ENCODE peak calls at places on chromosomes 13 and 19, in ten cellular contexts. One of them, this sample, is unnamed.

GRCh38 chr13:110472904-110473563 is 88.5 kb downstream of the RAB20 start:
- DNase-seq in stimulated activated CD8-positive, alpha-beta memory T cell treated with anti-CD3 and anti-CD28 coated beads, Interleukin-4, amount 100 ng/mL, for 1 hour: no peak
- DNase-seq in NCI-H2081: no peak
- DNase-seq in HS-5: no peak
- DNase-seq in NCI-H1105: no peak
- DNase-seq in naive B cell: no peak
- DNase-seq in RCC 7860: no peak
- DNase-seq in pancreas: peak; percentile 55
- DNase-seq in SHP77: peak; percentile 38
- DNase-seq in progenitor cell of endocrine pancreas: no peak
- DNase-seq in this sample: no peak

GRCh38 chr13:31199849-31200635 is at the start of gene B3GLCT:
- DNase-seq in RCC 7860: peak; percentile 63
- DNase-seq in NCI-H1105: peak; percentile 56
- DNase-seq in pancreas: peak; percentile 88
- DNase-seq in stimulated activated CD8-positive, alpha-beta memory T cell treated with anti-CD3 and anti-CD28 coated beads, Interleukin-4, amount 100 ng/mL, for 1 hour: peak; percentile 64
- DNase-seq in HS-5: no peak
- DNase-seq in naive B cell: peak; percentile 85
- DNase-seq in SHP77: peak; percentile 44
- DNase-seq in progenitor cell of endocrine pancreas: peak; percentile 85
- DNase-seq in NCI-H2081: peak; percentile 58
- DNase-seq in this sample: peak; percentile 97

GRCh38 chr19:18772620-18773587 is 18.2 kb downstream of the COMP start:
- DNase-seq in stimulated activated CD8-positive, alpha-beta memory T cell treated with anti-CD3 and anti-CD28 coated beads, Interleukin-4, amount 100 ng/mL, for 1 hour: no peak
- DNase-seq in RCC 7860: no peak
- DNase-seq in SHP77: peak; percentile 49
- DNase-seq in NCI-H2081: no peak
- DNase-seq in naive B cell: no peak
- DNase-seq in progenitor cell of endocrine pancreas: no peak
- DNase-seq in pancreas: peak; percentile 40
- DNase-seq in NCI-H1105: peak; percentile 27
- DNase-seq in HS-5: no peak
- DNase-seq in this sample: peak; percentile 59

GRCh38 chr19:2121416-2122051 is 24.8 kb downstream of the IZUMO4 start:
- DNase-seq in NCI-H2081: no peak
- DNase-seq in HS-5: no peak
- DNase-seq in RCC 7860: no peak
- DNase-seq in pancreas: no peak
- DNase-seq in SHP77: no peak
- DNase-seq in naive B cell: no peak
- DNase-seq in NCI-H1105: no peak
- DNase-seq in progenitor cell of endocrine pancreas: no peak
- DNase-seq in stimulated activated CD8-positive, alpha-beta memory T cell treated with anti-CD3 and anti-CD28 coated beads, Interleukin-4, amount 100 ng/mL, for 1 hour: no peak
- DNase-seq in this sample: no peak

GRCh38 chr19:35363711-35364425 is 5.6 kb downstream of the FFAR3 start:
- DNase-seq in naive B cell: no peak
- DNase-seq in NCI-H1105: no peak
- DNase-seq in RCC 7860: no peak
- DNase-seq in SHP77: no peak
- DNase-seq in NCI-H2081: no peak
- DNase-seq in stimulated activated CD8-positive, alpha-beta memory T cell treated with anti-CD3 and anti-CD28 coated beads, Interleukin-4, amount 100 ng/mL, for 1 hour: no peak
- DNase-seq in HS-5: no peak
- DNase-seq in pancreas: no peak
- DNase-seq in progenitor cell of endocrine pancreas: no peak
- DNase-seq in this sample: peak; percentile 36

GRCh38 chr19:8367327-8368001 is 3.5 kb downstream of the ANGPTL4 start:
- DNase-seq in SHP77: peak; percentile 53
- DNase-seq in HS-5: no peak
- DNase-seq in RCC 7860: peak; percentile 90
- DNase-seq in pancreas: peak; percentile 95
- DNase-seq in naive B cell: no peak
- DNase-seq in NCI-H2081: no peak
- DNase-seq in stimulated activated CD8-positive, alpha-beta memory T cell treated with anti-CD3 and anti-CD28 coated beads, Interleukin-4, amount 100 ng/mL, for 1 hour: no peak
- DNase-seq in NCI-H1105: peak; percentile 72
- DNase-seq in progenitor cell of endocrine pancreas: no peak
- DNase-seq in this sample: peak; percentile 92

GRCh38 chr13:80074811-80075210 is 266.1 kb downstream of the SPRY2 start:
- DNase-seq in NCI-H1105: no peak
- DNase-seq in naive B cell: no peak
- DNase-seq in pancreas: no peak
- DNase-seq in RCC 7860: no peak
- DNase-seq in SHP77: no peak
- DNase-seq in stimulated activated CD8-positive, alpha-beta memory T cell treated with anti-CD3 and anti-CD28 coated beads, Interleukin-4, amount 100 ng/mL, for 1 hour: no peak
- DNase-seq in NCI-H2081: no peak
- DNase-seq in progenitor cell of endocrine pancreas: no peak
- DNase-seq in HS-5: no peak
- DNase-seq in this sample: no peak

GRCh38 chr13:40058757-40059236 is 403.3 kb downstream of the COG6 start:
- DNase-seq in NCI-H2081: no peak
- DNase-seq in SHP77: no peak
- DNase-seq in HS-5: no peak
- DNase-seq in NCI-H1105: no peak
- DNase-seq in pancreas: no peak
- DNase-seq in stimulated activated CD8-positive, alpha-beta memory T cell treated with anti-CD3 and anti-CD28 coated beads, Interleukin-4, amount 100 ng/mL, for 1 hour: no peak
- DNase-seq in RCC 7860: no peak
- DNase-seq in naive B cell: no peak
- DNase-seq in progenitor cell of endocrine pancreas: no peak
- DNase-seq in this sample: no peak

GRCh38 chr19:29967623-29968022 is 25.6 kb downstream of the URI1 start:
- DNase-seq in NCI-H1105: no peak
- DNase-seq in progenitor cell of endocrine pancreas: no peak
- DNase-seq in HS-5: no peak
- DNase-seq in SHP77: no peak
- DNase-seq in naive B cell: no peak
- DNase-seq in pancreas: no peak
- DNase-seq in RCC 7860: no peak
- DNase-seq in stimulated activated CD8-positive, alpha-beta memory T cell treated with anti-CD3 and anti-CD28 coated beads, Interleukin-4, amount 100 ng/mL, for 1 hour: no peak
- DNase-seq in NCI-H2081: no peak
- DNase-seq in this sample: no peak

GRCh38 chr19:32916969-32917611 is 47.5 kb upstream of the SLC7A9 start:
- DNase-seq in naive B cell: no peak
- DNase-seq in progenitor cell of endocrine pancreas: no peak
- DNase-seq in SHP77: no peak
- DNase-seq in NCI-H2081: no peak
- DNase-seq in stimulated activated CD8-positive, alpha-beta memory T cell treated with anti-CD3 and anti-CD28 coated beads, Interleukin-4, amount 100 ng/mL, for 1 hour: no peak
- DNase-seq in RCC 7860: no peak
- DNase-seq in NCI-H1105: no peak
- DNase-seq in pancreas: no peak
- DNase-seq in HS-5: no peak
- DNase-seq in this sample: peak; percentile 41

GRCh38 chr13:104318121-104318520 is 1251.9 kb upstream of the SLC10A2 start:
- DNase-seq in naive B cell: no peak
- DNase-seq in RCC 7860: no peak
- DNase-seq in stimulated activated CD8-positive, alpha-beta memory T cell treated with anti-CD3 and anti-CD28 coated beads, Interleukin-4, amount 100 ng/mL, for 1 hour: no peak
- DNase-seq in progenitor cell of endocrine pancreas: no peak
- DNase-seq in NCI-H1105: peak; percentile 11
- DNase-seq in NCI-H2081: peak; percentile 24
- DNase-seq in HS-5: no peak
- DNase-seq in SHP77: peak; percentile 13
- DNase-seq in pancreas: no peak
- DNase-seq in this sample: no peak

GRCh38 chr19:14002571-14003278 is 3.4 kb downstream of the RFX1 start:
- DNase-seq in SHP77: no peak
- DNase-seq in RCC 7860: no peak
- DNase-seq in NCI-H2081: no peak
- DNase-seq in naive B cell: no peak
- DNase-seq in pancreas: no peak
- DNase-seq in progenitor cell of endocrine pancreas: no peak
- DNase-seq in stimulated activated CD8-positive, alpha-beta memory T cell treated with anti-CD3 and anti-CD28 coated beads, Interleukin-4, amount 100 ng/mL, for 1 hour: no peak
- DNase-seq in NCI-H1105: no peak
- DNase-seq in HS-5: no peak
- DNase-seq in this sample: no peak